ENCODE peak calls at places on chromosome 16, in ten cellular contexts. Q is adrenal gland, G is heart left ventricle, J is WERI-Rb-1, H is IMR-90, F is dorsolateral prefrontal cortex, L is HFFc6, N is RWPE1, K is GM23338, Y is omental fat pad. C is an unnamed sample.

GRCh38 chr16:85687651-85688471 is 893 bp downstream of the GINS2 start:
- DNase-seq in J (no peak), Y (no peak), K (peak), N (no peak), Q (no peak), G (peak), H (no peak), L (no peak), F (no peak), C (no peak)

GRCh38 chr16:86960266-86960665 is 356.9 kb downstream of the C16orf95 start:
- DNase-seq in L (no peak), Q (no peak), G (no peak), H (no peak), Y (no peak), K (no peak), J (no peak), N (no peak), F (peak), C (no peak)

GRCh38 chr16:51103590-51103989 is 47.5 kb downstream of the SALL1 start:
- DNase-seq in Q (no peak), L (no peak), H (no peak), Y (no peak), K (no peak), N (no peak), G (no peak), F (no peak), J (no peak), C (no peak)

GRCh38 chr16:23207485-23207884 is 24.9 kb downstream of the SCNN1G start:
- DNase-seq in Y (no peak), H (no peak), J (no peak), K (no peak), L (no peak), Q (no peak), G (no peak), F (no peak), N (no peak), C (no peak)

GRCh38 chr16:48959204-48959603 is 322.4 kb downstream of the CBLN1 start:
- DNase-seq in Q (no peak), L (no peak), F (no peak), J (no peak), K (no peak), Y (no peak), G (peak), H (no peak), N (peak), C (no peak)

GRCh38 chr16:57285379-57285778 is 907 bp upstream of the PLLP start:
- DNase-seq in L (no peak), H (no peak), Q (no peak), J (no peak), G (no peak), F (no peak), N (no peak), K (no peak), Y (no peak), C (no peak)

GRCh38 chr16:88437367-88437964 is 15.6 kb upstream of the ZFPM1 start:
- DNase-seq in G (no peak), J (peak), H (peak), F (no peak), K (peak), Y (peak), Q (peak), N (peak), L (no peak), C (peak)

GRCh38 chr16:84247844-84248243 is 8.0 kb upstream of the KCNG4 start:
- DNase-seq in Q (no peak), F (no peak), N (peak), G (no peak), H (peak), L (peak), Y (no peak), J (no peak), K (no peak), C (no peak)

GRCh38 chr16:86567701-86568571 is 1.3 kb downstream of the FOXC2 start:
- DNase-seq in Q (no peak), K (peak), L (no peak), Y (no peak), J (no peak), G (no peak), F (no peak), H (peak), N (no peak), C (peak)

GRCh38 chr16:74699666-74700065 is 996 bp downstream of the MLKL start:
- DNase-seq in N (no peak), Q (no peak), L (no peak), F (no peak), G (no peak), H (no peak), Y (no peak), K (no peak), J (no peak), C (no peak)

GRCh38 chr16:75263291-75263962 is 12.0 kb upstream of the BCAR1 start:
- DNase-seq in H (no peak), J (no peak), K (no peak), G (peak), Y (no peak), N (no peak), Q (no peak), L (no peak), F (no peak), C (no peak)

GRCh38 chr16:4936991-4937781 is at the start of gene PPL:
- DNase-seq in Q (peak), N (peak), K (peak), F (no peak), G (peak), Y (no peak), J (peak), L (no peak), H (no peak), C (peak)

GRCh38 chr16:71230122-71230845 is at the start of gene HYDIN:
- DNase-seq in F (peak), Y (no peak), G (no peak), J (no peak), N (peak), L (no peak), K (peak), Q (peak), H (peak), C (peak)

GRCh38 chr16:88665148-88665547 is 2.3 kb upstream of the MVD start:
- DNase-seq in G (no peak), Q (no peak), Y (no peak), H (no peak), L (no peak), N (no peak), F (no peak), J (no peak), K (no peak), C (no peak)

GRCh38 chr16:66137853-66138252 is 228.6 kb upstream of the CDH5 start:
- DNase-seq in K (no peak), Q (no peak), H (no peak), L (no peak), Y (no peak), G (no peak), J (no peak), F (no peak), N (no peak), C (no peak)

GRCh38 chr16:4159726-4160125 is 43.5 kb upstream of the ADCY9 start:
- DNase-seq in Q (no peak), N (no peak), L (no peak), Y (no peak), F (no peak), H (no peak), G (no peak), K (no peak), J (no peak), C (no peak)

GRCh38 chr16:24713379-24713778 is 16.1 kb upstream of the TNRC6A start:
- DNase-seq in H (no peak), F (no peak), Q (no peak), G (no peak), Y (no peak), N (no peak), J (no peak), K (peak), L (no peak), C (no peak)

GRCh38 chr16:15766918-15767317 is 89.9 kb downstream of the MYH11 start:
- DNase-seq in H (no peak), F (no peak), N (no peak), Q (no peak), G (no peak), Y (no peak), J (no peak), K (no peak), L (no peak), C (no peak)

GRCh38 chr16:55370762-55371482 is 46.9 kb downstream of the IRX6 start:
- DNase-seq in Q (peak), G (peak), F (peak), Y (no peak), K (peak), N (peak), J (peak), L (no peak), H (peak), C (peak)

GRCh38 chr16:50573947-50574751 is 26.0 kb downstream of the NKD1 start:
- DNase-seq in Y (no peak), J (no peak), G (no peak), K (no peak), Q (no peak), L (no peak), N (no peak), H (no peak), F (no peak), C (no peak)

GRCh38 chr16:58094026-58094425 is 35.2 kb downstream of the CFAP20 start:
- DNase-seq in G (no peak), K (no peak), H (no peak), F (no peak), Y (no peak), N (no peak), J (no peak), L (no peak), Q (no peak), C (no peak)

GRCh38 chr16:85612191-85612800 is 826 bp upstream of the GSE1 start:
- DNase-seq in G (peak), H (peak), L (peak), J (peak), Q (peak), N (peak), Y (no peak), F (no peak), K (no peak), C (peak)

GRCh38 chr16:88971371-88972097 is 5.5 kb downstream of the CBFA2T3 start:
- DNase-seq in L (no peak), H (no peak), K (no peak), Y (no peak), G (peak), F (no peak), N (no peak), J (no peak), Q (no peak), C (no peak)

GRCh38 chr16:25988089-25988488 is 296.3 kb downstream of the HS3ST4 start:
- DNase-seq in K (peak), Y (no peak), G (no peak), F (no peak), J (peak), N (no peak), L (no peak), H (no peak), Q (no peak), C (no peak)

GRCh38 chr16:75109732-75110243 is 6.8 kb downstream of the LDHD start:
- DNase-seq in N (no peak), L (no peak), Y (no peak), F (peak), K (no peak), Q (peak), J (no peak), H (no peak), G (peak), C (no peak)

GRCh38 chr16:3983081-3983520 is 102.6 kb upstream of the CREBBP start:
- DNase-seq in L (peak), Q (peak), J (peak), N (peak), F (peak), G (peak), Y (no peak), H (peak), K (peak), C (peak)

DNA sequence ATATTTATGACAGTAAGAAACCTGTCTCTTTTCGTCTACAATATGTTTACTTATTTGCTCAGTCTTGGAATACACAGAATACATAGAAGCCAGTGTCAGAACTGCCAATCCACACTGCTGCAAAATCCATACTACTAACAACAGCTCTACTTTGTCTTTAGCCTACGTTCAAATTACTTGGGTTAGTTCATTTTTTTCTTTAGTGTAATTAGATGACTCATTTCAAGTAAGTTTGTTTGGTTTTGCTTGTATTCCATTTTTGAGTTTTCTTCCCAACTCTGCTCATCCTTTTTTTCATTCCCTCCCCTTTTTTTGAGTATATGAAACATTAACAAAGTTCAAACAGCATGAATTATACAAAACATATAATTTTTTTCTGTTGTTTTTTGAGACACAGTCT is 16.9 kb downstream of the CMC2 start:
- DNase-seq in N (no peak), L (no peak), F (no peak), Y (no peak), G (no peak), J (no peak), Q (no peak), K (no peak), H (peak), C (no peak)
- TF ChIP-seq CTCF in N (no peak), L (no peak), F (no peak), Y (no peak), G (no peak), J (no peak), Q (no peak), K (no peak), H (no peak), C (no peak)

GRCh38 chr16:29984137-29984763 is 10.6 kb downstream of the TAOK2 start:
- DNase-seq in F (no peak), K (no peak), Q (no peak), G (peak), L (no peak), J (no peak), N (no peak), Y (no peak), H (no peak), C (no peak)

GRCh38 chr16:29984764-29985147 is 10.7 kb downstream of the HIRIP3 start:
- DNase-seq in Q (no peak), F (no peak), G (no peak), N (no peak), J (no peak), H (no peak), K (no peak), L (no peak), Y (no peak), C (no peak)

GRCh38 chr16:29986931-29987330 is 8.5 kb downstream of the HIRIP3 start:
- DNase-seq in Y (no peak), F (no peak), G (no peak), H (no peak), Q (no peak), L (no peak), N (no peak), K (no peak), J (no peak), C (no peak)

GRCh38 chr16:29986231-29986630 is 9.2 kb downstream of the HIRIP3 start:
- DNase-seq in N (no peak), F (no peak), G (no peak), Q (no peak), J (no peak), H (no peak), K (no peak), L (no peak), Y (no peak), C (no peak)

DNA sequence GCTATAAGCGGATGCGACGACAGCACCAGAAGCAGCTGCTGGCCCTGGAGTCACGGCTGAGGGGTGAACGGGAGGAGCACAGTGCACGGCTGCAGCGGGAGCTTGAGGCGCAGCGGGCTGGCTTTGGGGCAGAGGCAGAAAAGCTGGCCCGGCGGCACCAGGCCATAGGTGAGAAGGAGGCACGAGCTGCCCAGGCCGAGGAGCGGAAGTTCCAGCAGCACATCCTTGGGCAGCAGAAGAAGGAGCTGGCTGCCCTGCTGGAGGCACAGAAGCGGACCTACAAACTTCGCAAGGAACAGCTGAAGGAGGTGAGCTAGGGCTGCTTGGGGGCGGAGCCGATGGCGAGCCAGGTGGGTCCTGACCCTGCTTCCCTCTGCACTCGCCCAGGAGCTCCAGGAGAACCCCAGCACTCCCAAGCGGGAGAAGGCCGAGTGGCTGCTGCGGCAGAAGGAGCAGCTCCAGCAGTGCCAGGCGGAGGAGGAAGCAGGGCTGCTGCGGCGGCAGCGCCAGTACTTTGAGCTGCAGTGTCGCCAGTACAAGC is 10.1 kb downstream of the HIRIP3 start:
- DNase-seq in K (no peak), Q (no peak), N (no peak), G (no peak), L (no peak), F (no peak), H (no peak), J (no peak), Y (no peak), C (no peak)
- TF ChIP-seq CTCF in K (no peak), Q (no peak), N (no peak), G (no peak), L (no peak), F (no peak), H (no peak), J (no peak), Y (no peak), C (no peak)

DNA sequence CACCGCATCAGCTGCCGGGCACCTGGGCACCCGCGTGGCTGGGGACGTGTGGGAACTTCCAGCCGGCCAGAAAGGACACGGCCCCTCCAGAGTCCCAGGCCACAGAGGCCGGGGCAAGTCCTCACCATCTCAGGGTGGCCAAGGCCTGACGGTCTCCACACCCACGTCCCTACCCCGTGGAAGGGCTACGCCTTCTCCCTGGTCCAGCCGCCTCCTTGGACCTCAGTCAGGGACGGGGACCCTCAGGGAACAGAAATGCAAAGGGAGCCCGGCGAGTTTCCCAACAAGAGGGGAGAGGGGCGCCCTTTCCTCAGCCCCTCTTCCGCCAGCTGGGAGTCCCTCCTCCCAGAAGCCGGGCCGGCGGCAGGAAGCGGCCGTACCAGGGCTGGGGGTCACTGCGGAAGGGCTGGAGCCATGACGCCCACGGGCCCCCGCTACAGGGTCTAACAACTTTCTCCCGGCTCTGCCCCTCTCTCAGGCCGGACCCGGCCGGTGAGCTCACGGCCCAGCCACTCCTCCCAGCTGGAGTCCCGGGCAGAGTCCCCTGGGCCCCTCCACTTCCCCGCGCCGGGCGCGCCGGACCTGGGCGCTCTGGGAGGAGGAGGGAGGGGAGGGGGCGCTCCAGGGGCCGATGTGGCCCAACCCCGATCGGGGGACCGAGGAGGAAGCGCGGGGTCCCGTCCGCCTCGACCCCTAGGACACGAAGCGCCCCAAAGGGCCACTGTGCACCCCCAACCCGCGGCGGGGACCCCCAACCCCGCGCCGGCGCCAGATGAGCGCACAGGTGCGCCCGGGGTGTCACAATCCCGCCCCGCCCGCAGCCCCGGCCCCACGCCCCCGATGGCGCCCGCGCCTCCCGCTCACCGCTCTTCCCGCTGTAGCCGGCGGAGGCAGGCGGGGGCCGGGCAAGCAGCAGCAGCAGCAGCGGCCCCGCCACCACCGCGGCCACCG is 666 bp downstream of the PGAP6 start:
- DNase-seq in K (peak), Q (peak), N (no peak), L (no peak), G (peak), J (no peak), F (no peak), H (peak), Y (no peak), C (peak)
- TF ChIP-seq CTCF in K (no peak), Q (no peak), N (no peak), L (no peak), G (no peak), J (no peak), F (no peak), H (no peak), Y (no peak), C (no peak)

GRCh38 chr16:30355144-30355953 is at the start of gene CD2BP2:
- DNase-seq in K (peak), Q (peak), F (peak), J (peak), Y (peak), G (peak), N (peak), H (peak), L (peak), C (peak)
- TF ChIP-seq CTCF in K (no peak), Q (no peak), F (no peak), J (no peak), Y (no peak), G (no peak), N (no peak), H (peak), L (no peak), C (no peak)

GRCh38 chr16:67146523-67147357 is 4.1 kb downstream of the B3GNT9 start:
- DNase-seq in F (no peak), K (no peak), H (no peak), G (no peak), L (no peak), N (no peak), Y (no peak), Q (no peak), J (no peak), C (no peak)
- TF ChIP-seq CTCF in F (peak), K (no peak), H (no peak), G (no peak), L (peak), N (no peak), Y (no peak), Q (no peak), J (peak), C (no peak)

GRCh38 chr16:2894231-2894630 is 11.2 kb downstream of the FLYWCH2 start:
- DNase-seq in Y (no peak), G (no peak), Q (no peak), K (peak), H (no peak), J (no peak), F (no peak), L (no peak), N (no peak), C (no peak)
- TF ChIP-seq CTCF in Y (no peak), G (no peak), Q (no peak), K (peak), H (no peak), J (peak), F (no peak), L (peak), N (no peak), C (no peak)

GRCh38 chr16:46949216-46949892 is 24.1 kb downstream of the DNAJA2 start:
- DNase-seq in N (no peak), K (no peak), L (no peak), F (no peak), J (no peak), G (no peak), Q (no peak), H (no peak), Y (no peak), C (no peak)

GRCh38 chr16:46948548-46949166 is 24.8 kb downstream of the DNAJA2 start:
- DNase-seq in K (no peak), N (no peak), Y (no peak), H (no peak), Q (no peak), J (no peak), G (no peak), L (no peak), F (no peak), C (no peak)

GRCh38 chr16:46950009-46950408 is 23.5 kb downstream of the DNAJA2 start:
- DNase-seq in N (no peak), L (no peak), Y (no peak), G (no peak), J (no peak), K (no peak), H (no peak), F (no peak), Q (no peak), C (no peak)

DNA sequence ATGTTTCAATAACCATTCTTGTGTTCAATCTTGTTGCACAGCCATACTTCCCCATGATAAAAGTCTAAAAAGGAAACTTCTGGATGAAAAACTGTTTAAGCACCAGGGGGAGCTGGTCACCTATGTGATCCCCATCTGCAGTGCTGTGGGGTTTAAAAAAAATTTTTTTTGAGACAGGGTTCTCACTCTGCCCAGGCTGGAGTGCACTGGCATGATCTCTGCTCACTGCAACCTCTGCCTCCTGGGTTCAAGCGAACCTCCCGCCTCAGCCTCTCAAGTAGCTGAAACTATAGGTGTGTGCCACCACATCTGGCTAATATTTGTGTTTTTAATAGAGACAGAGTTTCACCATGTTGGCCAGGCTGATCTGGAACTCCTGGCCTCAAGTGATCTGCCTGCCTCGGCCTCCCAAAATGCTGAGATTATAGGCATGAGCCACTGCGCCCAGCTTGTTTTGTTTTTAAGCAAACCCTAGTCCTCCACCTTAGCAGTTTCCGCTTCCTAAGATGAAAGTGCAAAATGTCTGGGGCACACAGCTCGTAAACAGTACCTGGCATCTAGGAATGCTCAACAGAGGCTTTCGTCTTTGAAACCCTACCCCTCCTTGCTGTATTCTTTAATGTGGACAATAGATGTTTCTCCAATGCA is 25.4 kb downstream of the DNAJA2 start:
- DNase-seq in Q (no peak), Y (no peak), L (peak), H (peak), N (peak), F (no peak), J (peak), G (no peak), K (peak), C (peak)
- TF ChIP-seq CTCF in Q (peak), Y (no peak), L (peak), H (peak), N (peak), F (peak), J (peak), G (peak), K (peak), C (peak)